ENCODE peak calls at places on chromosomes 5 and 9, in ten cellular contexts. One of them, this sample, is unnamed.

GRCh38 chr5:134543820-134544692 is 18.6 kb downstream of the JADE2 start:
- DNase-seq in A549: no peak
- DNase-seq in dorsolateral prefrontal cortex: no peak
- DNase-seq in SJSA1: no peak
- DNase-seq in CD8-positive, alpha-beta memory T cell: peak
- DNase-seq in CD4-positive, alpha-beta T cell: no peak
- DNase-seq in keratinocyte: no peak
- DNase-seq in caudate nucleus: no peak
- DNase-seq in fibroblast of lung: no peak
- DNase-seq in right atrium auricular region: no peak
- DNase-seq in this sample: no peak

GRCh38 chr5:67770431-67771025 is 445.0 kb upstream of the PIK3R1 start:
- DNase-seq in A549: no peak
- DNase-seq in dorsolateral prefrontal cortex: no peak
- DNase-seq in SJSA1: no peak
- DNase-seq in CD8-positive, alpha-beta memory T cell: no peak
- DNase-seq in CD4-positive, alpha-beta T cell: no peak
- DNase-seq in keratinocyte: no peak
- DNase-seq in caudate nucleus: no peak
- DNase-seq in fibroblast of lung: peak
- DNase-seq in right atrium auricular region: no peak
- DNase-seq in this sample: no peak

GRCh38 chr5:80181618-80182211 is 74.1 kb downstream of the SERINC5 start:
- DNase-seq in A549: peak
- DNase-seq in dorsolateral prefrontal cortex: no peak
- DNase-seq in SJSA1: no peak
- DNase-seq in CD8-positive, alpha-beta memory T cell: peak
- DNase-seq in CD4-positive, alpha-beta T cell: peak
- DNase-seq in keratinocyte: no peak
- DNase-seq in caudate nucleus: no peak
- DNase-seq in fibroblast of lung: peak
- DNase-seq in right atrium auricular region: no peak
- DNase-seq in this sample: no peak

GRCh38 chr5:72477176-72477575 is 30.0 kb downstream of the ZNF366 start:
- DNase-seq in A549: no peak
- DNase-seq in dorsolateral prefrontal cortex: no peak
- DNase-seq in SJSA1: no peak
- DNase-seq in CD8-positive, alpha-beta memory T cell: no peak
- DNase-seq in CD4-positive, alpha-beta T cell: no peak
- DNase-seq in keratinocyte: no peak
- DNase-seq in caudate nucleus: no peak
- DNase-seq in fibroblast of lung: no peak
- DNase-seq in right atrium auricular region: no peak
- DNase-seq in this sample: no peak

GRCh38 chr9:135066291-135066690 is 21.2 kb upstream of the OLFM1 start:
- DNase-seq in A549: no peak
- DNase-seq in dorsolateral prefrontal cortex: no peak
- DNase-seq in SJSA1: no peak
- DNase-seq in CD8-positive, alpha-beta memory T cell: no peak
- DNase-seq in CD4-positive, alpha-beta T cell: no peak
- DNase-seq in keratinocyte: no peak
- DNase-seq in caudate nucleus: no peak
- DNase-seq in fibroblast of lung: no peak
- DNase-seq in right atrium auricular region: no peak
- DNase-seq in this sample: no peak

GRCh38 chr5:31090467-31090866 is 103.0 kb upstream of the CDH6 start:
- DNase-seq in A549: no peak
- DNase-seq in dorsolateral prefrontal cortex: no peak
- DNase-seq in SJSA1: no peak
- DNase-seq in CD8-positive, alpha-beta memory T cell: no peak
- DNase-seq in CD4-positive, alpha-beta T cell: no peak
- DNase-seq in keratinocyte: no peak
- DNase-seq in caudate nucleus: no peak
- DNase-seq in fibroblast of lung: no peak
- DNase-seq in right atrium auricular region: no peak
- DNase-seq in this sample: no peak

GRCh38 chr9:28841795-28842194 is 1268.5 kb upstream of the C9orf72 start:
- DNase-seq in A549: no peak
- DNase-seq in dorsolateral prefrontal cortex: no peak
- DNase-seq in SJSA1: no peak
- DNase-seq in CD8-positive, alpha-beta memory T cell: no peak
- DNase-seq in CD4-positive, alpha-beta T cell: no peak
- DNase-seq in keratinocyte: no peak
- DNase-seq in caudate nucleus: no peak
- DNase-seq in fibroblast of lung: no peak
- DNase-seq in right atrium auricular region: no peak
- DNase-seq in this sample: no peak

GRCh38 chr5:20276959-20277263 is 288.9 kb upstream of the CDH18 start:
- DNase-seq in A549: no peak
- DNase-seq in dorsolateral prefrontal cortex: no peak
- DNase-seq in SJSA1: no peak
- DNase-seq in CD8-positive, alpha-beta memory T cell: no peak
- DNase-seq in CD4-positive, alpha-beta T cell: no peak
- DNase-seq in keratinocyte: no peak
- DNase-seq in caudate nucleus: no peak
- DNase-seq in fibroblast of lung: no peak
- DNase-seq in right atrium auricular region: no peak
- DNase-seq in this sample: no peak

DNA sequence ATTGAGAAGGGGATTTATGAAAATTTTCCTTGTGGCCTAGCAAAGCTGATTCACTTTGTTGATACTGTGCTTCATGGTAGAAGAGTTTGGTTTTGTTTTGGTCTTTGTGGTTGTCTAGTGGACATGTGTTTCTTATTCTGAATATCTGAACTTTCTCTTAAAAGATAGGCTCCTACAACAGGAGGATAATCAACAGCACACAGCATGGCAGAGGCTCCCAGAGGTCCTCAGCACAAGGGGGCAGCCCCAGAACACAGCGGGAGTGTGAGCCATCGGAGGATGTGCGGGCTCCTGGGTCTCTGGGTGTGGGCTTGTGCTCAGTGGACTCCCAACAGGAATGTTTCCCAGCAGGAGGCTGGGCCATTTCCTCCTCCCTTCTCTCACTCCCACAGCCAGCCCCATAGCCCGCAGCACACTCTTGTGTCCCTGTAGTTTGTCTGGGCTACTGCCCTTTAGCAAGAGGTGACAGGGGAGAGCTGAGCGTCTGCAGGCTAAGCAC is 164.3 kb upstream of the OTULINL start:
- DNase-seq in A549: no peak
- DNase-seq in dorsolateral prefrontal cortex: no peak
- DNase-seq in SJSA1: peak
- DNase-seq in CD8-positive, alpha-beta memory T cell: no peak
- DNase-seq in CD4-positive, alpha-beta T cell: no peak
- DNase-seq in keratinocyte: no peak
- DNase-seq in caudate nucleus: no peak
- DNase-seq in fibroblast of lung: peak
- DNase-seq in right atrium auricular region: no peak
- DNase-seq in this sample: no peak
- H3K27ac ChIP-seq in A549: no peak
- H3K27ac ChIP-seq in dorsolateral prefrontal cortex: peak
- H3K27ac ChIP-seq in SJSA1: peak
- H3K27ac ChIP-seq in CD8-positive, alpha-beta memory T cell: no peak
- H3K27ac ChIP-seq in CD4-positive, alpha-beta T cell: no peak
- H3K27ac ChIP-seq in keratinocyte: no peak
- H3K27ac ChIP-seq in caudate nucleus: no peak
- H3K27ac ChIP-seq in fibroblast of lung: peak
- H3K27ac ChIP-seq in right atrium auricular region: peak
- H3K27ac ChIP-seq in this sample: no peak

DNA sequence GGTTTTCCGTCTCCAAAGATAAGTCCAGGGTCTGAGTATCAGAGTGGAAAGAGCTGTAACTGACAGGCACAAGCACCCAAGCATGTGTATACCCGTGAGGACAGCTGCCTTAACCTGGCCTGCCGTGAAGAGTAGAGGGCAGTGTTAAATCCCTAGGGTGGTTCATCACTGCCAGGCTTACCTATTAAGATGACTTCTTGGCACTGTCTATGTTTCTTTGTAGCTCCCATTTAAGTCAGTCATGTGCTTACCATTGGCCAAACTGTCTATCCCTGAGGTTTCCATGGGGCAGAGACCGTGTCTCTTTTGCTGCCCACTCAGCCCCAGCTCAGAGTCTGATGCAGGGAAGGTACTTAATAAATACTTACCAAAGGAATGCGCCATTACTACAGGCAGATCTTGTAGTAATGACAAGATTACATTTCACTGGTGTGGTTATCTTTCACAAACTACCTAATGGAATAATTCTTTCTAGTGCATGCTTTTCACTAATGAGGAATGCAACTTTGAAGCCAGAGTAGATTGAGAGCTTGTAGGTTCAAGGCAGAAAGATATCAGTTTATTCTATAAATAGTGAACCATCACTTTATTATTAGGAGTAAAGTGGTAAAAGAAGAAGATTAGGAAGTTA is 64.2 kb downstream of the SNX24 start:
- DNase-seq in A549: no peak
- DNase-seq in dorsolateral prefrontal cortex: no peak
- DNase-seq in SJSA1: no peak
- DNase-seq in CD8-positive, alpha-beta memory T cell: no peak
- DNase-seq in CD4-positive, alpha-beta T cell: no peak
- DNase-seq in keratinocyte: no peak
- DNase-seq in caudate nucleus: no peak
- DNase-seq in fibroblast of lung: peak
- DNase-seq in right atrium auricular region: no peak
- DNase-seq in this sample: no peak
- H3K27ac ChIP-seq in A549: peak
- H3K27ac ChIP-seq in dorsolateral prefrontal cortex: no peak
- H3K27ac ChIP-seq in SJSA1: no peak
- H3K27ac ChIP-seq in CD8-positive, alpha-beta memory T cell: no peak
- H3K27ac ChIP-seq in CD4-positive, alpha-beta T cell: no peak
- H3K27ac ChIP-seq in keratinocyte: no peak
- H3K27ac ChIP-seq in caudate nucleus: no peak
- H3K27ac ChIP-seq in fibroblast of lung: no peak
- H3K27ac ChIP-seq in right atrium auricular region: no peak
- H3K27ac ChIP-seq in this sample: no peak

DNA sequence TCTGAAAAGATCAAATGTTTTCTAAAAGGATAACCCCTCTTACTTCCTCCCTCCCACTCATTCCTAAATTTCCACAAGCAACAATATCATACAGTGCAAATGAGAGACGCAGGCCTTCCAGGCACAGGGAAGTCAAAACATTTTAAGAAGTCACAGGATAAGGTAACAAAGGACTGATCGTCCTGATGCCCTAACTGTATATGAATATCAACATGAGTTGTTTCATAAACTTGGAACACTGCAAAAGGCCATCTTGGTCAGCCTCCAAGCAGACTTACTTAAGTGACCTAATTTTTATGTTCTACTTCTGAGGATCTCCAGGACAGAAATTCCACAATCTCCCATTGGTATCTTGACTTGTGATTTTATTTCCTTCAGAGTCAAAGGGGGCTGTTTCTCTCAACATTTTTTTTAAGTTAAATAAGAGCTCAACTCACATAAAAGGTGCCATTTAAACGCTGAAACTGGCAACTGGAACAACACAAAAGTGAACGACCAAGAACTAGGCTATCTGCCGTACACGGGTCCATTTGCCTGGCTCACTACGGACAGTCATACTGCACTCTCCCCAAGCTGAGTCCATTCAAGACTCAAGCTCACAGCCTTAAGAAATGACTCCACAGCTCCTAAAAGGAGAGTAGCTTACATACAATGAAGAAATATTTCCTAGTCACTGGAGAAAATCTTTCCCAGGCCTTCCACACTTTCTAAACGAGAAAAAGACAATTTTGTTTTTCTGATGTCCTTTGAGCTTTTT is 71.3 kb downstream of the LHFPL2 start:
- DNase-seq in A549: no peak
- DNase-seq in dorsolateral prefrontal cortex: no peak
- DNase-seq in SJSA1: no peak
- DNase-seq in CD8-positive, alpha-beta memory T cell: no peak
- DNase-seq in CD4-positive, alpha-beta T cell: no peak
- DNase-seq in keratinocyte: no peak
- DNase-seq in caudate nucleus: no peak
- DNase-seq in fibroblast of lung: no peak
- DNase-seq in right atrium auricular region: no peak
- DNase-seq in this sample: no peak
- H3K27ac ChIP-seq in A549: no peak
- H3K27ac ChIP-seq in dorsolateral prefrontal cortex: no peak
- H3K27ac ChIP-seq in SJSA1: no peak
- H3K27ac ChIP-seq in CD8-positive, alpha-beta memory T cell: no peak
- H3K27ac ChIP-seq in CD4-positive, alpha-beta T cell: no peak
- H3K27ac ChIP-seq in keratinocyte: no peak
- H3K27ac ChIP-seq in caudate nucleus: no peak
- H3K27ac ChIP-seq in fibroblast of lung: no peak
- H3K27ac ChIP-seq in right atrium auricular region: peak
- H3K27ac ChIP-seq in this sample: no peak

GRCh38 chr5:138983984-138984383 is 108.8 kb upstream of the LRRTM2 start:
- DNase-seq in A549: no peak
- DNase-seq in dorsolateral prefrontal cortex: no peak
- DNase-seq in SJSA1: no peak
- DNase-seq in CD8-positive, alpha-beta memory T cell: no peak
- DNase-seq in CD4-positive, alpha-beta T cell: no peak
- DNase-seq in keratinocyte: no peak
- DNase-seq in caudate nucleus: no peak
- DNase-seq in fibroblast of lung: no peak
- DNase-seq in right atrium auricular region: no peak
- DNase-seq in this sample: no peak

GRCh38 chr5:138989720-138990119 is 114.6 kb upstream of the LRRTM2 start:
- DNase-seq in A549: no peak
- DNase-seq in dorsolateral prefrontal cortex: no peak
- DNase-seq in SJSA1: peak
- DNase-seq in CD8-positive, alpha-beta memory T cell: no peak
- DNase-seq in CD4-positive, alpha-beta T cell: no peak
- DNase-seq in keratinocyte: no peak
- DNase-seq in caudate nucleus: no peak
- DNase-seq in fibroblast of lung: peak
- DNase-seq in right atrium auricular region: peak
- DNase-seq in this sample: no peak

GRCh38 chr5:138986186-138986775 is 111.1 kb upstream of the LRRTM2 start:
- DNase-seq in A549: no peak
- DNase-seq in dorsolateral prefrontal cortex: no peak
- DNase-seq in SJSA1: peak
- DNase-seq in CD8-positive, alpha-beta memory T cell: no peak
- DNase-seq in CD4-positive, alpha-beta T cell: no peak
- DNase-seq in keratinocyte: no peak
- DNase-seq in caudate nucleus: no peak
- DNase-seq in fibroblast of lung: peak
- DNase-seq in right atrium auricular region: no peak
- DNase-seq in this sample: no peak

GRCh38 chr5:138985256-138985655 is 110.1 kb upstream of the LRRTM2 start:
- DNase-seq in A549: no peak
- DNase-seq in dorsolateral prefrontal cortex: no peak
- DNase-seq in SJSA1: peak
- DNase-seq in CD8-positive, alpha-beta memory T cell: no peak
- DNase-seq in CD4-positive, alpha-beta T cell: no peak
- DNase-seq in keratinocyte: no peak
- DNase-seq in caudate nucleus: peak
- DNase-seq in fibroblast of lung: peak
- DNase-seq in right atrium auricular region: peak
- DNase-seq in this sample: no peak

DNA sequence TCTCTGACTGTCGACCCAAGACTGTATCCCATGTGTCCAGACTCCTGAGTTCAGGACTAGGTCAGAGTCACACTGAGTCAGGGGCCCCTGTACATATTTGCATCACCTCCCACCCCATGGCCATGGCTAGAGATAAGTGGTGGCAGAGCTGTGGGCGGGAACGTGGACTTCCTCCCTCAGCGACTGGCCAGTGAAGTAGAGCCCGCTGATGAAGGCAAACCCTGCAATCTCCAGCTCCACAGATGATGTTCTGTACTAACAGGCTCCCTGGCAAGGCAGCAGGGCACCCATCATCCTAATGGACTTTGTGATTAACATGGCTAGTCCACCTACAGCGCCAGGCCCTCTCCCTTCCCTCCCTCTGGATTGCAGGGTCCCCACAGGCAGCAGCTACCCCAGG is 110.5 kb upstream of the LRRTM2 start:
- DNase-seq in A549: no peak
- DNase-seq in dorsolateral prefrontal cortex: no peak
- DNase-seq in SJSA1: peak
- DNase-seq in CD8-positive, alpha-beta memory T cell: no peak
- DNase-seq in CD4-positive, alpha-beta T cell: no peak
- DNase-seq in keratinocyte: no peak
- DNase-seq in caudate nucleus: no peak
- DNase-seq in fibroblast of lung: peak
- DNase-seq in right atrium auricular region: peak
- DNase-seq in this sample: no peak
- H3K27ac ChIP-seq in A549: no peak
- H3K27ac ChIP-seq in dorsolateral prefrontal cortex: no peak
- H3K27ac ChIP-seq in SJSA1: no peak
- H3K27ac ChIP-seq in CD8-positive, alpha-beta memory T cell: no peak
- H3K27ac ChIP-seq in CD4-positive, alpha-beta T cell: no peak
- H3K27ac ChIP-seq in keratinocyte: no peak
- H3K27ac ChIP-seq in caudate nucleus: no peak
- H3K27ac ChIP-seq in fibroblast of lung: no peak
- H3K27ac ChIP-seq in right atrium auricular region: no peak
- H3K27ac ChIP-seq in this sample: no peak